ENCODE peak calls at places on chromosomes 11 and 22, in five cellular contexts. S, Z, Q, K and C are unnamed samples.

GRCh38 chr11:131375421-131375820 is 5.0 kb downstream of the NTM start:
- DNase-seq in S (no peak), Z (no peak), Q (no peak), K (no peak), C (no peak)

GRCh38 chr11:128517457-128518230 is 69.7 kb downstream of the ETS1 start:
- DNase-seq in S (no peak), K (no peak), Z (no peak), Q (peak; percentile 81), C (no peak)

GRCh38 chr11:66950113-66950535 is 8.1 kb downstream of the PC start:
- DNase-seq in Z (no peak), K (no peak), S (peak; percentile 28), Q (peak; percentile 69), C (no peak)

GRCh38 chr11:117819096-117820040 is 5.2 kb downstream of the FXYD2 start:
- DNase-seq in Z (peak; percentile 84), Q (peak; percentile 23), S (peak; percentile 78), K (peak; percentile 52), C (no peak)

GRCh38 chr11:103987631-103988594 is 48.5 kb upstream of the DDI1 start:
- DNase-seq in Q (no peak), Z (no peak), S (no peak), K (no peak), C (no peak)

GRCh38 chr11:44171518-44171917 is 76.0 kb downstream of the EXT2 start:
- DNase-seq in S (no peak), Q (no peak), K (no peak), Z (no peak), C (no peak)

GRCh38 chr11:131893988-131894387 is 523.6 kb downstream of the NTM start:
- DNase-seq in Q (no peak), K (no peak), Z (no peak), S (no peak), C (no peak)

GRCh38 chr11:4134844-4135243 is 40.2 kb downstream of the RRM1 start:
- DNase-seq in Q (peak; percentile 43), K (no peak), S (no peak), Z (no peak), C (no peak)

GRCh38 chr11:121650520-121651266 is 197.9 kb upstream of the SORL1-AS1 start:
- DNase-seq in S (no peak), Q (no peak), K (no peak), Z (no peak), C (no peak)

GRCh38 chr22:23232094-23232905 is 52.0 kb downstream of the BCR start:
- DNase-seq in Q (no peak), K (no peak), S (no peak), Z (no peak), C (no peak)

GRCh38 chr22:23234409-23235161 is 54.3 kb downstream of the BCR start:
- DNase-seq in K (no peak), Z (no peak), S (no peak), Q (no peak), C (no peak)

GRCh38 chr22:23231471-23232093 is 51.3 kb downstream of the BCR start:
- DNase-seq in Q (peak; percentile 36), K (no peak), S (no peak), Z (no peak), C (no peak)

GRCh38 chr22:23233746-23234408 is 53.6 kb downstream of the BCR start:
- DNase-seq in S (no peak), K (no peak), Q (peak; percentile 71), Z (no peak), C (no peak)

GRCh38 chr22:23233084-23233501 is 52.8 kb downstream of the BCR start:
- DNase-seq in Z (no peak), K (no peak), S (no peak), Q (no peak), C (no peak)
- TF ChIP-seq CTCF in Z (no peak), K (no peak), S (no peak), Q (peak; percentile 26), C (no peak)

GRCh38 chr22:35921777-35922176 is 106.8 kb downstream of the RBFOX2 start:
- DNase-seq in Q (peak; percentile 90), K (peak; percentile 88), Z (peak; percentile 28), S (peak; percentile 37), C (peak; percentile 78)
- TF ChIP-seq CTCF in Q (peak; percentile 77), K (peak; percentile 63), Z (peak; percentile 66), S (peak; percentile 54), C (peak; percentile 74)

DNA sequence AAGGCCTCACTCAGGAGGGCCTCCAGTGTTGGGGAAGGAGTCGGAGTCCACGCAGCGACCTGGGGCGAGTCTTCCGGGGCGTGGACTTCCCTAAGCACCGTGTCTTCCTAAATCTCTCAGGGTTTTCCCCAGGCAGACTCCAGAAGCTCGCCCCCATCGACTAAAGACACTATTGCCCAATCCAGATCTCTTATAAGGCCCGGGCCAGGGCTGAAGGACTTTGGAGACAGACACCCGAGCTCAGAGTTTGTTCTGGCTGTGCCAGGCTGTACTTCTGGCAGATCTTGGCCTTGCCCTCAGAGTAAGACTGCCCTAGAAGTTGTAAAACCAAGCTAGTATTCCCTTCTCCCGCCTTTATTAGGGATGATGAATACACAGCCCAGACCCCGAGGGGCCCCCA is 191.4 kb downstream of the BUD13 start:
- DNase-seq in K (no peak), Z (no peak), S (no peak), Q (no peak), C (no peak)
- TF ChIP-seq CTCF in K (no peak), Z (no peak), S (no peak), Q (no peak), C (no peak)

GRCh38 chr11:26575946-26576345 is 3.9 kb upstream of the MUC15 start:
- DNase-seq in Z (no peak), S (no peak), K (no peak), Q (no peak), C (no peak)
- TF ChIP-seq CTCF in Z (no peak), S (no peak), K (no peak), Q (no peak), C (no peak)

GRCh38 chr11:109040303-109040702 is 375.4 kb downstream of the DDX10 start:
- DNase-seq in K (no peak), Z (no peak), S (no peak), Q (no peak), C (no peak)
- TF ChIP-seq CTCF in K (peak; percentile 29), Z (no peak), S (no peak), Q (no peak), C (no peak)

DNA sequence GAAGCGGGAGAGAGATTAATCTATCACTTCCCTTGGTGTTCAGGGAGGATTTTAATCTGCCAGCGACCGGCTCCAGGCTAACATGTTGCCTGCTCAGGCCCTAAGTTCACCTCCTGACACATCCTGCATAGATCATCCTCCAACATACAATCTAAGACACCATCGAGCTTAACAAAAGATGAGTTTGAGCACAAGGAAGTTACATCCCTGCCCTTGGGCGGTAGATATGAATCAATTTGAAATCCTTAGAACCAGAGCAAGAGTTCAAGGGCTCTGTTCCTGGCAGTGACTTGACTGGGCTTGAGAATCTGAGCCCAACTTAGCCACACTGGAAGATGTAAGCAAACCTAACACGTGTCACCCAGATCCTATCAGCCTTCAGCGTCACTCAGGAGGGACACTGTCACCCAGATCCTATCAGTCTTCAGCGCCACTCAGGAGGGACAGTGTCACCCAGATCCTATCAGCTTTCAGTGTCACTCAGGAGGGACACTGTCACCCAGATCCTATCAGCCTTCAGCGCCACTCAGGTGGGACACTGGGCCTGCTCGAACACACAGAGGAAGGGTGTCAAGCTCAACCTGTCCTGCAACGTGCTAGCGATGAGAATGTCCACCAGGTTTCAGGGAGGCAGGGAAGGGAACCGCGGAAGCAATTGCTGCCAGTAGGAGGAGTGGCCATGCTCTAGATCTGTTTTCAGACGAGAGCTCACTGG is 32.7 kb upstream of the CTSD start:
- DNase-seq in Z (no peak), S (no peak), K (no peak), Q (no peak), C (no peak)
- TF ChIP-seq CTCF in Z (no peak), S (no peak), K (no peak), Q (no peak), C (no peak)

DNA sequence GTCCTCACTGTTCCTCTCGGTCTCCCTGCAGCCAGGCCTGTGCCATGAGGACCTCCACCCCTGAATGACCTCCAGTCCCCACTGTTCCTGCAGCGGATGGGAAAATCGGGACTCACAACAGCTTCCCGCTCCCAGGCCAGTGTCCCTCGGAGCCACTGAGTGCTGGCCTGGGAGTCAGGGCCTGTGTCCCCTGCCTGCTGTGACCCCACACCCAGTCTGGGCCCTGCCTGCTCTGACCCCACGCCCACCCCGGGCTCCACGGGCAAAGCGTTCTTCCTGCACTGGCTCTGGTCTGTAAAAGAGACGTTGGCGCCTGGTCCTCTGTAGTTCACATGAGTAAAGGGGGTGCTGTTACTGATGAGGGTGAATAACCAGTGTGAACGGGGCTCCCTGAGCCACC is 73.0 kb upstream of the SHISAL1 start:
- DNase-seq in S (no peak), K (no peak), Z (no peak), Q (no peak), C (no peak)
- TF ChIP-seq CTCF in S (no peak), K (no peak), Z (no peak), Q (no peak), C (no peak)

GRCh38 chr11:65225284-65226102 is 36.3 kb upstream of the POLA2 start:
- DNase-seq in S (peak; percentile 54), K (no peak), Z (peak; percentile 49), Q (peak; percentile 54), C (peak; percentile 22)
- TF ChIP-seq CTCF in S (no peak), K (peak; percentile 59), Z (peak; percentile 55), Q (peak; percentile 55), C (peak; percentile 60)